ENCODE peak calls at places on chromosomes 16 and 17, in four cellular contexts. D, U, H and L are unnamed samples.
A peak's percentile ranks its signal among the peaks of the same experiment; 100 is the strongest.

GRCh38 chr17:74466111-74466784 is at the start of gene CD300A:
- DNase-seq in D (no peak), U (no peak), H (no peak), L (peak; percentile 37)

GRCh38 chr17:39123627-39124026 is 27.8 kb downstream of the PLXDC1 start:
- DNase-seq in D (no peak), U (no peak), H (no peak), L (no peak)

GRCh38 chr17:8459109-8459508 is 23.4 kb downstream of the NDEL1 start:
- DNase-seq in D (no peak), U (no peak), H (no peak), L (no peak)

GRCh38 chr17:47423406-47424295 is 99.9 kb downstream of the EFCAB13 start:
- DNase-seq in D (no peak), U (no peak), H (peak; percentile 56), L (no peak)

GRCh38 chr16:83356266-83356665 is 451.5 kb upstream of the HSBP1 start:
- DNase-seq in D (peak; percentile 58), U (peak; percentile 78), H (peak; percentile 86), L (peak; percentile 15)

GRCh38 chr16:58773870-58774269 is 39.8 kb upstream of the GOT2 start:
- DNase-seq in D (no peak), U (no peak), H (no peak), L (no peak)

GRCh38 chr16:58024673-58025350 is 742 bp upstream of the MMP15 start:
- DNase-seq in D (peak; percentile 75), U (peak; percentile 21), H (peak; percentile 85), L (no peak)

GRCh38 chr17:42294469-42295398 is 6.4 kb downstream of the STAT5A start:
- DNase-seq in D (no peak), U (no peak), H (no peak), L (no peak)

GRCh38 chr17:56112086-56112485 is 41.2 kb upstream of the ANKFN1 start:
- DNase-seq in D (no peak), U (peak; percentile 82), H (peak; percentile 2), L (no peak)

GRCh38 chr16:9256196-9256595 is 164.8 kb downstream of the HAPSTR1 start:
- DNase-seq in D (peak; percentile 72), U (peak; percentile 16), H (peak; percentile 46), L (peak; percentile 46)

GRCh38 chr17:40303009-40303657 is 5.8 kb upstream of the RARA start:
- DNase-seq in D (no peak), U (peak; percentile 81), H (peak; percentile 80), L (peak; percentile 60)

GRCh38 chr16:77860944-77861343 is 72.6 kb downstream of the VAT1L start:
- DNase-seq in D (no peak), U (no peak), H (no peak), L (no peak)

GRCh38 chr16:89287777-89288576 is 70.5 kb downstream of the ZNF778 start:
- DNase-seq in D (no peak), U (no peak), H (no peak), L (no peak)
- H2AFZ ChIP-seq in D (no peak overlapping the region), U (no peak overlapping the region), H (no peak overlapping the region), L (no peak overlapping the region)

DNA sequence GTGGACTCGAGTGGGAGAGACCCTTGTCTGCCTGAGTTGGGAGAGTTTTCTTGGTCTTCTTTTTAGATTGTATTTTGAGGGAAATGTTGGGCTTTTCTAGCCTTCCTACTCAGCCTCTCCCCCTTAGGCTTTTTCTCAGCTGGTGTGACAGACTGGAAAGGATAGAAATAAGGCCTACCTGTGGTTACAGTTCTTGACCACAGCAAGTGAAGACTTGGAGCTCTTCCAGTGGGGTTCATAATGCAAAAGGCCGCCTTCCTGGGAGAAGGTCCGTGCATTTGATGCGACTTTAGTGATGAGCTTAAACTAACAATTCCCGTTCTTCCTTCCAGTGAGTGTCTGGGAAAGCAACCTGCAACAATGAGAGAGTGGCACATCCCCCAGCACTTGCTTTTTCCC is 56.8 kb downstream of the B9D1 start:
- DNase-seq in D (no peak), U (no peak), H (no peak), L (no peak)
- H3K4me1 ChIP-seq in D (peaks cover 26% of the 10 kb centered on the region), U (peaks cover 7% of the 10 kb centered on the region), H (no peaks in the 10 kb centered on the region), L (peaks cover 35% of the 10 kb centered on the region)

DNA sequence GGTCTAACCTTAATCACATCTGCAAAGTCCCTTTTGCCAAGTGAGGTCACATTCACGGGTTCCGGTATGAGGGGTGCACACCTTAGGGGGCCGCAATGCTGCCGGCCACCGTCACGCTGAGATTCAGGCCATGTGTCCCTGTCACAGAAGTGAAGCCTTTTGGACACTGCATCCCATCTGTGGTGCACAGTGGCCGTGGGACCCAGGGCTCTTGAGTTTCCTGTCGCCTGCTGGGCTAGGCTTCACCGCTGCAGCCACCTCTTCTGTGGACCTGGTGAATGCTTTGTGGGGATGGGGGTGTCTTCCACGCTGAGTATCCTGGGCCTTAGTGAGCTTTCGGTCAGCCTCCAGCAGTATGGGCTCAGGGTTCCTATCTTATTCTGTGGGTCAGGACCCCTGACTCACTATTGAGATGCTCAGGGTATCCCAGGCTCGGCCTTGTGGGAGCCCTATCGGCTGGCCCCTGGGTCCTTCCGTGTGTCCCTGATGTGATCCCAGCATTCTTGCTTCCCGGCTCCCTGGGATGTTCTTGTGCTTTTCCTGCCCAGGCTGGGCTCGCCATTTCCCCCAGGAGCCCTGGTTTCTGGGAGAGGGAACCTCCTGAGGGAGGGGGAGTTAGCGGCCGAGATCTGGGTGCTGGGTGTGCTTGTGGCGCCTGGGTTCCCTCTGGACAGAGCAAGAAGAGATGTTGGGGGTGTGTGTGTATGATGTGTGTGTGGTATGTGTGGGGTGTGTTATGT is 4.9 kb upstream of the SLC38A10 start:
- DNase-seq in D (no peak), U (no peak), H (no peak), L (no peak)
- TF ChIP-seq EZH2 in D (no peak), U (no peak), H (no peak), L (no peak)

DNA sequence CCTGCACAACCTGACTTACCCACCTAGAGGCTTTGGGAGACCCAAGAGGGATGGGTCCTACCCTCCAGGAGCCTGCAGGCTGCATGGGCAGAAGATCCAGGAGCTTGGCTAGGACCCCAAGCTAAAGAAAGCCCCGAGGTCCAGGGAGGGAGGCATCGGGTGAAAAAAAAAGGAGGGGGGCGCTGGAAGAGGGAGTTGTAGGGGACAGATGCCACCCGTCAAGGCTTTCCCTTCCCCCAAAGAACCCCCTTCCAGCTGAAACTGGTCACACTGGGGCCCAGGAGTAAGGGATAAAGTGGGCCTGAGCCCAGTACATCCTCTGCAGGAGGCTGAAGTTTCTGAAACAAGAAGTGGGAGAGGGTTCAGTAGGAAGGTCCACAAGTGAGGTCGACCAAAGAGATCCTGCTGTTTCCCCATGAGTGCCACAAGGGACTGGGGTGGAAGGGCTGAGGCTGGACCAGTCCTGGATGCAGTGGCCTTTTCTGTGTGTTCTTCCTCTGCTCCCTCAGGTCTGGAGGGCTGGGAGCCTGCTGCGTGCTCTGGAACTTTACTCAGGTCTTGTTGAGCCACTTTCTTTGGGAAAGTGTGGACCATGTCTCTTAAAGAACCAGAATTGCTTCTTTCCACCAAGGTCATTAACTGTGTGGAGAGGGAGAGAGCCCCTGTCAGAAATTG is 14.2 kb upstream of the CBFB start:
- DNase-seq in D (no peak), U (no peak), H (no peak), L (no peak)
- H2AFZ ChIP-seq in D (peak overlapping the region; percentile 94), U (peak overlapping the region; percentile 86), H (peak overlapping the region; percentile 49), L (peak overlapping the region; percentile 48)

GRCh38 chr16:29857133-29857760 is 5.8 kb downstream of the CDIPT start:
- DNase-seq in D (no peak), U (peak; percentile 86), H (no peak), L (no peak)
- H3K4me1 ChIP-seq in D (peaks cover 13% of the 10 kb centered on the region), U (peaks cover 28% of the 10 kb centered on the region), H (peaks cover 20% of the 10 kb centered on the region), L (peaks cover 17% of the 10 kb centered on the region)

GRCh38 chr16:28569968-28570752 is 16.4 kb downstream of the SGF29 start:
- DNase-seq in D (no peak), U (no peak), H (no peak), L (no peak)
- TF ChIP-seq EZH2 in D (no peak), U (no peak), H (no peak), L (no peak)

GRCh38 chr17:17741346-17742023 is 60.2 kb downstream of the RAI1 start:
- DNase-seq in D (no peak), U (peak; percentile 62), H (peak; percentile 67), L (no peak)
- H2AFZ ChIP-seq in D (no peak overlapping the region), U (no peak overlapping the region), H (no peak overlapping the region), L (no peak overlapping the region)

GRCh38 chr17:21169496-21169895 is 42.7 kb downstream of the DHRS7B start:
- DNase-seq in D (no peak), U (no peak), H (no peak), L (no peak)
- H3K4me1 ChIP-seq in D (peaks cover 9% of the 10 kb centered on the region), U (peaks cover 34% of the 10 kb centered on the region), H (no peaks in the 10 kb centered on the region), L (no peaks in the 10 kb centered on the region)

DNA sequence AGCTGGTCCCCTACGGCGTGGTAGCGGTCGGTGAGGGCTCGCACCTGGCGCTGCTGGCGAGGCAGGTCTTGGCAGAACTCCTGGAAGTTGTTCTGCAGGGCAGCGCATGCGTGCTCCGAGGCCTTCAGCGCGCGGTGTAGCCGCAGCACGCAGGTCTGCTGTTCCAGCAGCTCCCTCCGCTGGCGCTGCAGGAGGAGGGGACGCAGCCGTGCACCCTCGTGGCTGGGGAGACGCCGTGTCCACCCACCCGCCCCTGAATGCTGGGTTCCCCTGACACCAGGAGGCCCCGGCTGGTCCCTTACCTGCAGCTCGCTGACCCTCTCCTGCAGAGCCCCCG is 12.2 kb downstream of the EVPL start:
- DNase-seq in D (peak; percentile 42), U (no peak), H (no peak), L (no peak)
- TF ChIP-seq EZH2 in D (no peak), U (no peak), H (no peak), L (no peak)